ENCODE peak calls at places on chromosomes 11 and 22, in ten cellular contexts. H is nephron progenitor cell; V is ovary; K is KG1; N is AG09309; I is NCI-H1417; W is amygdala; X is stimulated activated CD4-positive, alpha-beta T cell treated with anti-CD3 and anti-CD28 coated beads, Interleukin-2, amount 100 ng/mL, for 24 hours; Z is endothelial cell; B is thyroid gland. T is an unnamed sample.

GRCh38 chr11:73972620-73973449 is 9.8 kb downstream of the UCP2 start:
- DNase-seq in H (no peak), V (no peak), K (no peak), N (no peak), I (no peak), W (no peak), X (no peak), Z (no peak), B (no peak), T (no peak)

GRCh38 chr11:126419801-126420729 is 64.6 kb downstream of the ST3GAL4 start:
- DNase-seq in H (no peak), V (no peak), K (no peak), N (no peak), I (peak; percentile 14), W (no peak), X (no peak), Z (no peak), B (no peak), T (no peak)

GRCh38 chr11:79160786-79161403 is 279.9 kb downstream of the TENM4 start:
- DNase-seq in H (peak; percentile 20), V (no peak), K (no peak), N (no peak), I (peak; percentile 6), W (no peak), X (no peak), Z (no peak), B (no peak), T (no peak)

GRCh38 chr11:102220728-102221467 is 96.4 kb upstream of the BIRC3 start:
- DNase-seq in H (no peak), V (no peak), K (no peak), N (no peak), I (no peak), W (no peak), X (no peak), Z (no peak), B (peak; percentile 16), T (no peak)

GRCh38 chr22:49964493-49965290 is 4.1 kb downstream of the PIM3 start:
- DNase-seq in H (no peak), V (peak; percentile 35), K (no peak), N (no peak), I (no peak), W (no peak), X (peak; percentile 26), Z (no peak), B (no peak), T (no peak)

GRCh38 chr11:115527534-115528125 is 23.4 kb upstream of the CADM1 start:
- DNase-seq in H (no peak), V (no peak), K (no peak), N (no peak), I (no peak), W (no peak), X (no peak), Z (no peak), B (peak; percentile 42), T (peak; percentile 37)

GRCh38 chr11:74169736-74170458 is 905 bp downstream of the C2CD3 start:
- DNase-seq in H (no peak), V (no peak), K (no peak), N (no peak), I (no peak), W (no peak), X (no peak), Z (no peak), B (no peak), T (no peak)

GRCh38 chr11:61626580-61627380 is 45.9 kb upstream of the SYT7 start:
- DNase-seq in H (no peak), V (no peak), K (no peak), N (no peak), I (peak; percentile 12), W (no peak), X (no peak), Z (no peak), B (peak; percentile 86), T (peak; percentile 98)

GRCh38 chr11:20397281-20397680 is 9.8 kb downstream of the PRMT3 start:
- DNase-seq in H (peak; percentile 22), V (no peak), K (no peak), N (peak; percentile 17), I (peak; percentile 76), W (no peak), X (no peak), Z (peak; percentile 10), B (no peak), T (peak; percentile 45)

GRCh38 chr11:88250566-88251080 is 75.4 kb upstream of the RAB38 start:
- DNase-seq in H (no peak), V (no peak), K (no peak), N (no peak), I (no peak), W (no peak), X (no peak), Z (no peak), B (no peak), T (no peak)

GRCh38 chr11:128409476-128409875 is 177.9 kb downstream of the ETS1 start:
- DNase-seq in H (no peak), V (no peak), K (no peak), N (peak; percentile 48), I (no peak), W (no peak), X (no peak), Z (no peak), B (no peak), T (no peak)

GRCh38 chr11:67300756-67301312 is 2.5 kb upstream of the SSH3 start:
- DNase-seq in H (no peak), V (no peak), K (no peak), N (no peak), I (no peak), W (no peak), X (no peak), Z (no peak), B (no peak), T (no peak)

GRCh38 chr22:31637375-31637937 is 24.6 kb downstream of the PISD start:
- DNase-seq in H (no peak), V (no peak), K (peak; percentile 65), N (no peak), I (no peak), W (no peak), X (peak; percentile 17), Z (no peak), B (peak; percentile 37), T (no peak)

GRCh38 chr11:2797181-2797711 is 88.3 kb downstream of the CDKN1C start:
- DNase-seq in H (no peak), V (peak; percentile 18), K (no peak), N (no peak), I (no peak), W (no peak), X (no peak), Z (no peak), B (peak; percentile 0), T (no peak)

GRCh38 chr11:23310276-23310675 is 450.0 kb upstream of the CCDC179 start:
- DNase-seq in H (no peak), V (no peak), K (no peak), N (no peak), I (no peak), W (no peak), X (no peak), Z (no peak), B (no peak), T (no peak)

GRCh38 chr11:78420796-78421209 is 3.2 kb upstream of the GAB2 start:
- DNase-seq in H (peak; percentile 5), V (peak; percentile 74), K (no peak), N (no peak), I (peak; percentile 62), W (no peak), X (peak; percentile 57), Z (no peak), B (peak; percentile 80), T (peak; percentile 13)

GRCh38 chr11:68843703-68844312 is 2.1 kb upstream of the CPT1A start:
- DNase-seq in H (peak; percentile 66), V (peak; percentile 59), K (peak; percentile 69), N (no peak), I (peak; percentile 80), W (no peak), X (peak; percentile 75), Z (peak; percentile 18), B (peak; percentile 93), T (peak; percentile 98)

GRCh38 chr11:61198391-61198790 is 4.9 kb upstream of the PGA3 start:
- DNase-seq in H (no peak), V (no peak), K (no peak), N (no peak), I (no peak), W (no peak), X (no peak), Z (no peak), B (no peak), T (no peak)

GRCh38 chr11:61488651-61489291 is 19.8 kb upstream of the LRRC10B start:
- DNase-seq in H (peak; percentile 80), V (peak; percentile 64), K (no peak), N (no peak), I (peak; percentile 65), W (no peak), X (no peak), Z (peak; percentile 37), B (peak; percentile 90), T (peak; percentile 88)

GRCh38 chr11:100855466-100856067 is 168.5 kb downstream of the ARHGAP42 start:
- DNase-seq in H (no peak), V (no peak), K (peak; percentile 23), N (no peak), I (peak; percentile 34), W (no peak), X (no peak), Z (no peak), B (no peak), T (peak; percentile 11)

GRCh38 chr11:69524291-69524882 is 42.9 kb downstream of the LINC01488 start:
- DNase-seq in H (peak; percentile 33), V (no peak), K (no peak), N (no peak), I (no peak), W (no peak), X (no peak), Z (no peak), B (no peak), T (no peak)

GRCh38 chr22:40512426-40513136 is 123.9 kb downstream of the MRTFA start:
- DNase-seq in H (no peak), V (peak; percentile 71), K (no peak), N (peak; percentile 99), I (peak; percentile 16), W (no peak), X (no peak), Z (no peak), B (no peak), T (no peak)

GRCh38 chr11:19631657-19632325 is 80.8 kb upstream of the NAV2 start:
- DNase-seq in H (no peak), V (no peak), K (no peak), N (no peak), I (no peak), W (no peak), X (no peak), Z (no peak), B (peak; percentile 28), T (no peak)

GRCh38 chr11:120142072-120142423 is 4.1 kb upstream of the TRIM29 start:
- DNase-seq in H (no peak), V (no peak), K (no peak), N (no peak), I (no peak), W (no peak), X (no peak), Z (no peak), B (no peak), T (peak; percentile 32)

GRCh38 chr11:64799256-64799924 is 3.6 kb downstream of the MAP4K2 start:
- DNase-seq in H (no peak), V (no peak), K (no peak), N (no peak), I (peak; percentile 13), W (no peak), X (no peak), Z (no peak), B (peak; percentile 42), T (no peak)

GRCh38 chr22:25969286-25969685 is 200.0 kb upstream of the SEZ6L start:
- DNase-seq in H (no peak), V (no peak), K (no peak), N (no peak), I (no peak), W (no peak), X (no peak), Z (no peak), B (no peak), T (no peak)

GRCh38 chr22:21055564-21055834 is 9.8 kb downstream of the LRRC74B start:
- DNase-seq in H (no peak), V (no peak), K (no peak), N (no peak), I (no peak), W (no peak), X (no peak), Z (no peak), B (no peak), T (no peak)

T was measured in T47D.